ENCODE peak calls at places on chromosomes 4 and X, in ten cellular contexts. B is T-cell; H is foreskin fibroblast; P is occipital lobe; J is heart right ventricle; S is Peyer's patch; E is COLO829; C is posterior cingulate gyrus; Y is neural crest cell; A is activated CD4-positive, alpha-beta T cell treated with anti-CD3 and anti-CD28 coated beads for 24 hours. N is an unnamed sample.

GRCh38 chrX:129791961-129792570 is 12.3 kb downstream of the SASH3 start:
- DNase-seq in B (no peak), H (no peak), P (no peak), J (no peak), S (no peak), E (no peak), C (no peak), Y (no peak), A (no peak), N (peak)

GRCh38 chr4:2044542-2045517 is 14.3 kb upstream of the NAT8L start:
- DNase-seq in B (no peak), H (no peak), P (no peak), J (no peak), S (no peak), E (no peak), C (no peak), Y (no peak), A (no peak), N (no peak)

GRCh38 chr4:97123573-97123972 is 1019.7 kb downstream of the STPG2 start:
- DNase-seq in B (no peak), H (no peak), P (no peak), J (no peak), S (no peak), E (no peak), C (no peak), Y (no peak), A (no peak), N (no peak)

GRCh38 chr4:39976141-39976944 is 1.4 kb downstream of the PDS5A start:
- DNase-seq in B (peak), H (peak), P (peak), J (peak), S (peak), E (peak), C (peak), Y (peak), A (peak), N (peak)

GRCh38 chr4:95216636-95217035 is 332.1 kb downstream of the UNC5C start:
- DNase-seq in B (no peak), H (no peak), P (no peak), J (no peak), S (no peak), E (no peak), C (no peak), Y (no peak), A (no peak), N (no peak)

GRCh38 chr4:85474818-85475630 is at the start of gene ARHGAP24:
- DNase-seq in B (no peak), H (peak), P (peak), J (peak), S (peak), E (peak), C (peak), Y (peak), A (no peak), N (peak)

GRCh38 chrX:119990995-119991787 is 47.6 kb upstream of the NKAP start:
- DNase-seq in B (no peak), H (peak), P (no peak), J (no peak), S (no peak), E (no peak), C (no peak), Y (no peak), A (no peak), N (no peak)

GRCh38 chrX:41802958-41803357 is 79.0 kb downstream of the GPR82 start:
- DNase-seq in B (no peak), H (no peak), P (no peak), J (no peak), S (no peak), E (no peak), C (no peak), Y (no peak), A (no peak), N (no peak)

GRCh38 chr4:139556735-139557505 is 901 bp upstream of the SETD7 start:
- DNase-seq in B (peak), H (peak), P (peak), J (peak), S (peak), E (no peak), C (peak), Y (peak), A (peak), N (peak)

GRCh38 chr4:155207534-155208257 is 740 bp upstream of the NPY2R start:
- DNase-seq in B (no peak), H (peak), P (no peak), J (no peak), S (no peak), E (no peak), C (peak), Y (peak), A (no peak), N (no peak)

GRCh38 chr4:47814896-47815295 is 23.0 kb downstream of the CORIN start:
- DNase-seq in B (no peak), H (peak), P (no peak), J (no peak), S (no peak), E (no peak), C (no peak), Y (no peak), A (no peak), N (no peak)

N was measured in sigmoid colon.